ENCODE peak calls at places on chromosomes 4 and X, in ten cellular contexts. One of them, this sample, is unnamed.

GRCh38 chr4:15336410-15337184 is 91.2 kb upstream of the C1QTNF7 start:
- DNase-seq in NCI-H460: no peak
- DNase-seq in endothelial cell of umbilical vein: no peak
- DNase-seq in brain microvascular endothelial cell: peak; percentile 86
- DNase-seq in left cardiac atrium: no peak
- DNase-seq in caudate nucleus: no peak
- DNase-seq in stimulated activated CD4-positive, alpha-beta T cell treated with anti-CD3 and anti-CD28 coated beads, Interleukin-1b, Interleukin-23, amount 100 ng/mL, for 24 hours: no peak
- DNase-seq in OCI-M1: no peak
- DNase-seq in lung microvascular endothelial cell: no peak
- DNase-seq in uterus: no peak
- DNase-seq in this sample: no peak

GRCh38 chr4:45036677-45037076 is 310.3 kb upstream of the GNPDA2 start:
- DNase-seq in uterus: no peak
- DNase-seq in left cardiac atrium: no peak
- DNase-seq in endothelial cell of umbilical vein: no peak
- DNase-seq in stimulated activated CD4-positive, alpha-beta T cell treated with anti-CD3 and anti-CD28 coated beads, Interleukin-1b, Interleukin-23, amount 100 ng/mL, for 24 hours: no peak
- DNase-seq in OCI-M1: no peak
- DNase-seq in caudate nucleus: no peak
- DNase-seq in brain microvascular endothelial cell: no peak
- DNase-seq in lung microvascular endothelial cell: peak; percentile 9
- DNase-seq in NCI-H460: no peak
- DNase-seq in this sample: no peak

GRCh38 chr4:188428935-188429334 is 289.7 kb downstream of the TRIML1 start:
- DNase-seq in lung microvascular endothelial cell: no peak
- DNase-seq in left cardiac atrium: no peak
- DNase-seq in uterus: no peak
- DNase-seq in brain microvascular endothelial cell: no peak
- DNase-seq in stimulated activated CD4-positive, alpha-beta T cell treated with anti-CD3 and anti-CD28 coated beads, Interleukin-1b, Interleukin-23, amount 100 ng/mL, for 24 hours: no peak
- DNase-seq in OCI-M1: no peak
- DNase-seq in endothelial cell of umbilical vein: no peak
- DNase-seq in caudate nucleus: no peak
- DNase-seq in NCI-H460: no peak
- DNase-seq in this sample: peak; percentile 56

GRCh38 chrX:5857232-5857631 is 371.4 kb downstream of the NLGN4X start:
- DNase-seq in NCI-H460: no peak
- DNase-seq in uterus: no peak
- DNase-seq in left cardiac atrium: no peak
- DNase-seq in caudate nucleus: no peak
- DNase-seq in brain microvascular endothelial cell: no peak
- DNase-seq in endothelial cell of umbilical vein: no peak
- DNase-seq in lung microvascular endothelial cell: no peak
- DNase-seq in stimulated activated CD4-positive, alpha-beta T cell treated with anti-CD3 and anti-CD28 coated beads, Interleukin-1b, Interleukin-23, amount 100 ng/mL, for 24 hours: no peak
- DNase-seq in OCI-M1: peak; percentile 4
- DNase-seq in this sample: no peak

GRCh38 chr4:107654694-107655093 is 65.3 kb downstream of the PAPSS1 start:
- DNase-seq in left cardiac atrium: no peak
- DNase-seq in NCI-H460: no peak
- DNase-seq in lung microvascular endothelial cell: no peak
- DNase-seq in stimulated activated CD4-positive, alpha-beta T cell treated with anti-CD3 and anti-CD28 coated beads, Interleukin-1b, Interleukin-23, amount 100 ng/mL, for 24 hours: no peak
- DNase-seq in caudate nucleus: no peak
- DNase-seq in brain microvascular endothelial cell: no peak
- DNase-seq in endothelial cell of umbilical vein: no peak
- DNase-seq in OCI-M1: no peak
- DNase-seq in uterus: no peak
- DNase-seq in this sample: no peak

GRCh38 chr4:166735553-166735952 is 498.7 kb downstream of the SPOCK3 start:
- DNase-seq in stimulated activated CD4-positive, alpha-beta T cell treated with anti-CD3 and anti-CD28 coated beads, Interleukin-1b, Interleukin-23, amount 100 ng/mL, for 24 hours: no peak
- DNase-seq in brain microvascular endothelial cell: no peak
- DNase-seq in uterus: no peak
- DNase-seq in endothelial cell of umbilical vein: no peak
- DNase-seq in OCI-M1: no peak
- DNase-seq in left cardiac atrium: no peak
- DNase-seq in caudate nucleus: no peak
- DNase-seq in lung microvascular endothelial cell: no peak
- DNase-seq in NCI-H460: no peak
- DNase-seq in this sample: no peak

GRCh38 chr4:7388627-7389026 is 46.1 kb downstream of the PSAPL1 start:
- DNase-seq in NCI-H460: no peak
- DNase-seq in stimulated activated CD4-positive, alpha-beta T cell treated with anti-CD3 and anti-CD28 coated beads, Interleukin-1b, Interleukin-23, amount 100 ng/mL, for 24 hours: no peak
- DNase-seq in endothelial cell of umbilical vein: no peak
- DNase-seq in OCI-M1: no peak
- DNase-seq in brain microvascular endothelial cell: no peak
- DNase-seq in uterus: peak; percentile 8
- DNase-seq in caudate nucleus: no peak
- DNase-seq in left cardiac atrium: no peak
- DNase-seq in lung microvascular endothelial cell: no peak
- DNase-seq in this sample: no peak

GRCh38 chr4:772776-773175 is 53.2 kb downstream of the CPLX1 start:
- DNase-seq in endothelial cell of umbilical vein: no peak
- DNase-seq in left cardiac atrium: no peak
- DNase-seq in uterus: no peak
- DNase-seq in lung microvascular endothelial cell: no peak
- DNase-seq in brain microvascular endothelial cell: no peak
- DNase-seq in stimulated activated CD4-positive, alpha-beta T cell treated with anti-CD3 and anti-CD28 coated beads, Interleukin-1b, Interleukin-23, amount 100 ng/mL, for 24 hours: no peak
- DNase-seq in OCI-M1: no peak
- DNase-seq in caudate nucleus: no peak
- DNase-seq in NCI-H460: no peak
- DNase-seq in this sample: no peak

GRCh38 chr4:145388043-145388442 is 93.6 kb upstream of the SMAD1 start:
- DNase-seq in uterus: no peak
- DNase-seq in brain microvascular endothelial cell: no peak
- DNase-seq in OCI-M1: no peak
- DNase-seq in lung microvascular endothelial cell: peak; percentile 3
- DNase-seq in endothelial cell of umbilical vein: peak; percentile 80
- DNase-seq in stimulated activated CD4-positive, alpha-beta T cell treated with anti-CD3 and anti-CD28 coated beads, Interleukin-1b, Interleukin-23, amount 100 ng/mL, for 24 hours: no peak
- DNase-seq in caudate nucleus: no peak
- DNase-seq in left cardiac atrium: no peak
- DNase-seq in NCI-H460: no peak
- DNase-seq in this sample: no peak

GRCh38 chr4:11614426-11614825 is 185.7 kb upstream of the HS3ST1 start:
- DNase-seq in lung microvascular endothelial cell: peak; percentile 52
- DNase-seq in brain microvascular endothelial cell: no peak
- DNase-seq in left cardiac atrium: no peak
- DNase-seq in OCI-M1: no peak
- DNase-seq in uterus: no peak
- DNase-seq in caudate nucleus: no peak
- DNase-seq in stimulated activated CD4-positive, alpha-beta T cell treated with anti-CD3 and anti-CD28 coated beads, Interleukin-1b, Interleukin-23, amount 100 ng/mL, for 24 hours: no peak
- DNase-seq in endothelial cell of umbilical vein: no peak
- DNase-seq in NCI-H460: no peak
- DNase-seq in this sample: no peak

GRCh38 chr4:89397464-89397863 is 89.9 kb upstream of the GPRIN3 start:
- DNase-seq in stimulated activated CD4-positive, alpha-beta T cell treated with anti-CD3 and anti-CD28 coated beads, Interleukin-1b, Interleukin-23, amount 100 ng/mL, for 24 hours: no peak
- DNase-seq in uterus: no peak
- DNase-seq in NCI-H460: no peak
- DNase-seq in endothelial cell of umbilical vein: peak; percentile 37
- DNase-seq in left cardiac atrium: no peak
- DNase-seq in brain microvascular endothelial cell: no peak
- DNase-seq in OCI-M1: no peak
- DNase-seq in lung microvascular endothelial cell: no peak
- DNase-seq in caudate nucleus: no peak
- DNase-seq in this sample: no peak

GRCh38 chr4:157099506-157099905 is 23.6 kb downstream of the GLRB start:
- DNase-seq in lung microvascular endothelial cell: peak; percentile 51
- DNase-seq in NCI-H460: no peak
- DNase-seq in endothelial cell of umbilical vein: peak; percentile 66
- DNase-seq in stimulated activated CD4-positive, alpha-beta T cell treated with anti-CD3 and anti-CD28 coated beads, Interleukin-1b, Interleukin-23, amount 100 ng/mL, for 24 hours: no peak
- DNase-seq in brain microvascular endothelial cell: no peak
- DNase-seq in uterus: no peak
- DNase-seq in OCI-M1: no peak
- DNase-seq in left cardiac atrium: no peak
- DNase-seq in caudate nucleus: no peak
- DNase-seq in this sample: no peak

GRCh38 chrX:64205441-64205734 is at the start of gene AMER1:
- DNase-seq in left cardiac atrium: peak; percentile 49
- DNase-seq in stimulated activated CD4-positive, alpha-beta T cell treated with anti-CD3 and anti-CD28 coated beads, Interleukin-1b, Interleukin-23, amount 100 ng/mL, for 24 hours: no peak
- DNase-seq in lung microvascular endothelial cell: no peak
- DNase-seq in brain microvascular endothelial cell: no peak
- DNase-seq in uterus: no peak
- DNase-seq in caudate nucleus: no peak
- DNase-seq in endothelial cell of umbilical vein: no peak
- DNase-seq in OCI-M1: no peak
- DNase-seq in NCI-H460: no peak
- DNase-seq in this sample: no peak

GRCh38 chr4:109939153-109939552 is 26.5 kb downstream of the EGF start:
- DNase-seq in uterus: no peak
- DNase-seq in stimulated activated CD4-positive, alpha-beta T cell treated with anti-CD3 and anti-CD28 coated beads, Interleukin-1b, Interleukin-23, amount 100 ng/mL, for 24 hours: no peak
- DNase-seq in caudate nucleus: no peak
- DNase-seq in OCI-M1: no peak
- DNase-seq in left cardiac atrium: no peak
- DNase-seq in brain microvascular endothelial cell: no peak
- DNase-seq in endothelial cell of umbilical vein: no peak
- DNase-seq in lung microvascular endothelial cell: no peak
- DNase-seq in NCI-H460: no peak
- DNase-seq in this sample: no peak

GRCh38 chr4:38723726-38724506 is 58.9 kb downstream of the TLR10 start:
- DNase-seq in stimulated activated CD4-positive, alpha-beta T cell treated with anti-CD3 and anti-CD28 coated beads, Interleukin-1b, Interleukin-23, amount 100 ng/mL, for 24 hours: no peak
- DNase-seq in uterus: no peak
- DNase-seq in OCI-M1: peak; percentile 25
- DNase-seq in lung microvascular endothelial cell: no peak
- DNase-seq in left cardiac atrium: no peak
- DNase-seq in brain microvascular endothelial cell: no peak
- DNase-seq in endothelial cell of umbilical vein: no peak
- DNase-seq in caudate nucleus: no peak
- DNase-seq in NCI-H460: no peak
- DNase-seq in this sample: peak; percentile 47

GRCh38 chr4:166422475-166422874 is 549.4 kb downstream of the TLL1 start:
- DNase-seq in caudate nucleus: no peak
- DNase-seq in lung microvascular endothelial cell: no peak
- DNase-seq in stimulated activated CD4-positive, alpha-beta T cell treated with anti-CD3 and anti-CD28 coated beads, Interleukin-1b, Interleukin-23, amount 100 ng/mL, for 24 hours: no peak
- DNase-seq in endothelial cell of umbilical vein: peak; percentile 7
- DNase-seq in brain microvascular endothelial cell: peak; percentile 63
- DNase-seq in left cardiac atrium: no peak
- DNase-seq in uterus: no peak
- DNase-seq in NCI-H460: no peak
- DNase-seq in OCI-M1: no peak
- DNase-seq in this sample: no peak

GRCh38 chrX:153773218-153773611 is 7.6 kb upstream of the SRPK3 start:
- DNase-seq in caudate nucleus: no peak
- DNase-seq in endothelial cell of umbilical vein: no peak
- DNase-seq in OCI-M1: no peak
- DNase-seq in uterus: no peak
- DNase-seq in NCI-H460: no peak
- DNase-seq in left cardiac atrium: peak; percentile 12
- DNase-seq in stimulated activated CD4-positive, alpha-beta T cell treated with anti-CD3 and anti-CD28 coated beads, Interleukin-1b, Interleukin-23, amount 100 ng/mL, for 24 hours: no peak
- DNase-seq in brain microvascular endothelial cell: no peak
- DNase-seq in lung microvascular endothelial cell: no peak
- DNase-seq in this sample: no peak

GRCh38 chr4:166252487-166253402 is 379.7 kb downstream of the TLL1 start:
- DNase-seq in left cardiac atrium: peak; percentile 17
- DNase-seq in uterus: no peak
- DNase-seq in brain microvascular endothelial cell: peak; percentile 24
- DNase-seq in lung microvascular endothelial cell: peak; percentile 63
- DNase-seq in endothelial cell of umbilical vein: peak; percentile 34
- DNase-seq in NCI-H460: peak; percentile 18
- DNase-seq in OCI-M1: peak; percentile 67
- DNase-seq in stimulated activated CD4-positive, alpha-beta T cell treated with anti-CD3 and anti-CD28 coated beads, Interleukin-1b, Interleukin-23, amount 100 ng/mL, for 24 hours: no peak
- DNase-seq in caudate nucleus: no peak
- DNase-seq in this sample: peak; percentile 28

GRCh38 chr4:123821861-123822260 is 425.3 kb downstream of the SPRY1 start:
- DNase-seq in endothelial cell of umbilical vein: peak; percentile 61
- DNase-seq in OCI-M1: no peak
- DNase-seq in brain microvascular endothelial cell: no peak
- DNase-seq in left cardiac atrium: no peak
- DNase-seq in NCI-H460: no peak
- DNase-seq in stimulated activated CD4-positive, alpha-beta T cell treated with anti-CD3 and anti-CD28 coated beads, Interleukin-1b, Interleukin-23, amount 100 ng/mL, for 24 hours: no peak
- DNase-seq in lung microvascular endothelial cell: no peak
- DNase-seq in uterus: no peak
- DNase-seq in caudate nucleus: no peak
- DNase-seq in this sample: no peak

GRCh38 chrX:2692221-2693122 is 1.4 kb downstream of the CD99 start:
- DNase-seq in lung microvascular endothelial cell: peak; percentile 48
- DNase-seq in uterus: no peak
- DNase-seq in left cardiac atrium: peak; percentile 81
- DNase-seq in brain microvascular endothelial cell: no peak
- DNase-seq in endothelial cell of umbilical vein: peak; percentile 49
- DNase-seq in caudate nucleus: no peak
- DNase-seq in stimulated activated CD4-positive, alpha-beta T cell treated with anti-CD3 and anti-CD28 coated beads, Interleukin-1b, Interleukin-23, amount 100 ng/mL, for 24 hours: no peak
- DNase-seq in NCI-H460: peak; percentile 27
- DNase-seq in OCI-M1: no peak
- DNase-seq in this sample: peak; percentile 50

GRCh38 chr4:126028871-126029270 is 714.1 kb downstream of the FAT4 start:
- DNase-seq in NCI-H460: no peak
- DNase-seq in OCI-M1: no peak
- DNase-seq in left cardiac atrium: no peak
- DNase-seq in lung microvascular endothelial cell: no peak
- DNase-seq in brain microvascular endothelial cell: peak; percentile 20
- DNase-seq in endothelial cell of umbilical vein: no peak
- DNase-seq in stimulated activated CD4-positive, alpha-beta T cell treated with anti-CD3 and anti-CD28 coated beads, Interleukin-1b, Interleukin-23, amount 100 ng/mL, for 24 hours: no peak
- DNase-seq in caudate nucleus: no peak
- DNase-seq in uterus: no peak
- DNase-seq in this sample: peak; percentile 47

GRCh38 chrX:43677993-43678392 is 21.9 kb downstream of the MAOA start:
- DNase-seq in uterus: no peak
- DNase-seq in stimulated activated CD4-positive, alpha-beta T cell treated with anti-CD3 and anti-CD28 coated beads, Interleukin-1b, Interleukin-23, amount 100 ng/mL, for 24 hours: no peak
- DNase-seq in brain microvascular endothelial cell: no peak
- DNase-seq in left cardiac atrium: no peak
- DNase-seq in lung microvascular endothelial cell: no peak
- DNase-seq in endothelial cell of umbilical vein: no peak
- DNase-seq in caudate nucleus: no peak
- DNase-seq in OCI-M1: no peak
- DNase-seq in NCI-H460: no peak
- DNase-seq in this sample: no peak

GRCh38 chrX:41449615-41450014 is 2.5 kb downstream of the NYX start:
- DNase-seq in left cardiac atrium: no peak
- DNase-seq in stimulated activated CD4-positive, alpha-beta T cell treated with anti-CD3 and anti-CD28 coated beads, Interleukin-1b, Interleukin-23, amount 100 ng/mL, for 24 hours: no peak
- DNase-seq in OCI-M1: peak; percentile 74
- DNase-seq in NCI-H460: no peak
- DNase-seq in uterus: no peak
- DNase-seq in lung microvascular endothelial cell: no peak
- DNase-seq in endothelial cell of umbilical vein: peak; percentile 6
- DNase-seq in caudate nucleus: no peak
- DNase-seq in brain microvascular endothelial cell: no peak
- DNase-seq in this sample: no peak

GRCh38 chr4:2051086-2051485 is 8.0 kb upstream of the NAT8L start:
- DNase-seq in left cardiac atrium: no peak
- DNase-seq in uterus: no peak
- DNase-seq in caudate nucleus: no peak
- DNase-seq in brain microvascular endothelial cell: no peak
- DNase-seq in stimulated activated CD4-positive, alpha-beta T cell treated with anti-CD3 and anti-CD28 coated beads, Interleukin-1b, Interleukin-23, amount 100 ng/mL, for 24 hours: no peak
- DNase-seq in NCI-H460: no peak
- DNase-seq in lung microvascular endothelial cell: no peak
- DNase-seq in endothelial cell of umbilical vein: no peak
- DNase-seq in OCI-M1: no peak
- DNase-seq in this sample: no peak

This sample was measured in SJCRH30.